ENCODE peak calls at places on chromosomes 3 and 15, in nine cellular contexts. K is right lobe of liver; B is RWPE1; Q is Daoy; T is B cell; Y is anterior cingulate cortex; O is adrenal gland; V is HFF-Myc; X is stimulated activated CD4-positive, alpha-beta T cell treated with anti-CD3 and anti-CD28 coated beads, Interleukin-12 subunit alpha, Interleukin-12 subunit beta, amount 100 ng/mL, for 48 hours. S is an unnamed sample.

GRCh38 chr3:165895919-165896318 is 58.7 kb upstream of the BCHE start:
- DNase-seq in K (no peak), B (no peak), Q (no peak), T (no peak), Y (no peak), O (no peak), V (no peak), X (no peak), S (no peak)

GRCh38 chr15:56126409-56126808 is 117.3 kb downstream of the RFX7 start:
- DNase-seq in K (no peak), B (no peak), Q (no peak), T (no peak), Y (no peak), O (no peak), V (no peak), X (no peak), S (no peak)

GRCh38 chr3:177545964-177546363 is 348.7 kb upstream of the TBL1XR1 start:
- DNase-seq in K (no peak), B (no peak), Q (no peak), T (no peak), Y (no peak), O (no peak), V (peak), X (no peak), S (no peak)

GRCh38 chr3:25830373-25831305 is 40.7 kb downstream of the OXSM start:
- DNase-seq in K (no peak), B (no peak), Q (no peak), T (no peak), Y (peak), O (no peak), V (no peak), X (no peak), S (no peak)

GRCh38 chr3:23075478-23075877 is 127.6 kb upstream of the UBE2E2 start:
- DNase-seq in K (no peak), B (no peak), Q (no peak), T (no peak), Y (no peak), O (no peak), V (no peak), X (no peak), S (no peak)

GRCh38 chr15:61459785-61460707 is 230.9 kb upstream of the RORA start:
- DNase-seq in K (no peak), B (peak), Q (peak), T (no peak), Y (no peak), O (peak), V (peak), X (no peak), S (no peak)

GRCh38 chr3:11145888-11146287 is 8.4 kb upstream of the HRH1 start:
- DNase-seq in K (no peak), B (peak), Q (peak), T (no peak), Y (no peak), O (no peak), V (peak), X (no peak), S (no peak)

GRCh38 chr3:69547457-69548014 is 161.6 kb upstream of the FRMD4B start:
- DNase-seq in K (no peak), B (no peak), Q (no peak), T (no peak), Y (no peak), O (no peak), V (no peak), X (no peak), S (no peak)

GRCh38 chr3:15794303-15794771 is 3.4 kb downstream of the ANKRD28 start:
- DNase-seq in K (no peak), B (no peak), Q (peak), T (no peak), Y (no peak), O (no peak), V (peak), X (no peak), S (no peak)

GRCh38 chr15:48233246-48233645 is 27.1 kb downstream of the SLC12A1 start:
- DNase-seq in K (no peak), B (no peak), Q (no peak), T (no peak), Y (no peak), O (no peak), V (no peak), X (no peak), S (no peak)

GRCh38 chr3:24519368-24520100 is 24.9 kb upstream of the THRB start:
- DNase-seq in K (no peak), B (no peak), Q (peak), T (no peak), Y (no peak), O (peak), V (no peak), X (no peak), S (no peak)

GRCh38 chr3:181336597-181336996 is 347.1 kb upstream of the DNAJC19 start:
- DNase-seq in K (no peak), B (no peak), Q (no peak), T (no peak), Y (no peak), O (no peak), V (no peak), X (no peak), S (no peak)

GRCh38 chr3:98875535-98875934 is 26.0 kb downstream of the DCBLD2 start:
- DNase-seq in K (no peak), B (no peak), Q (no peak), T (no peak), Y (no peak), O (no peak), V (no peak), X (no peak), S (no peak)

GRCh38 chr3:39000008-39000450 is 51.7 kb downstream of the SCN11A start:
- DNase-seq in K (no peak), B (peak), Q (peak), T (no peak), Y (no peak), O (no peak), V (peak), X (no peak), S (no peak)

S was measured in nucleus accumbens.